ENCODE peak calls at places on chromosomes 12 and 14, in ten cellular contexts. J, O, M, D, X, P, L, B, U and S are unnamed samples.

GRCh38 chr14:98323850-98324249 is 948.1 kb downstream of the BCL11B start:
- DNase-seq in X (no peak), U (no peak), M (no peak), O (no peak), B (no peak), J (no peak), D (no peak), P (no peak), L (no peak), S (no peak)

GRCh38 chr12:117685115-117685926 is 283.5 kb downstream of the KSR2 start:
- DNase-seq in X (no peak), O (peak; percentile 84), D (no peak), P (peak; percentile 51), L (no peak), U (peak; percentile 15), B (no peak), M (peak; percentile 83), J (peak; percentile 97), S (no peak)

GRCh38 chr12:102960766-102961487 is 3.5 kb downstream of the ASCL1 start:
- DNase-seq in D (no peak), U (no peak), O (no peak), J (no peak), M (no peak), P (no peak), X (no peak), L (no peak), B (no peak), S (no peak)

GRCh38 chr12:96474206-96474605 is 15.2 kb upstream of the CFAP54 start:
- DNase-seq in O (no peak), J (no peak), M (no peak), U (no peak), X (no peak), L (no peak), P (no peak), B (no peak), D (no peak), S (no peak)

GRCh38 chr14:69355955-69356321 is 42.2 kb downstream of the ERH start:
- DNase-seq in D (no peak), U (no peak), L (peak; percentile 78), M (no peak), J (no peak), B (no peak), O (no peak), X (no peak), P (no peak), S (no peak)

GRCh38 chr12:5593056-5593455 is 161.1 kb downstream of the NTF3 start:
- DNase-seq in X (no peak), P (no peak), D (no peak), B (no peak), J (no peak), O (no peak), L (no peak), U (no peak), M (no peak), S (no peak)

GRCh38 chr12:54047160-54047963 is 6.3 kb upstream of the HOXC4 start:
- DNase-seq in D (no peak), B (peak; percentile 47), L (no peak), U (no peak), O (no peak), X (no peak), M (no peak), J (no peak), P (no peak), S (no peak)

GRCh38 chr14:64337901-64338615 is 43.9 kb upstream of the ESR2 start:
- DNase-seq in U (peak; percentile 51), X (peak; percentile 31), M (peak; percentile 87), B (peak; percentile 95), L (peak; percentile 58), D (peak; percentile 56), O (peak; percentile 63), J (peak; percentile 69), P (peak; percentile 65), S (no peak)

GRCh38 chr14:68238956-68239355 is 419.4 kb downstream of the RAD51B start:
- DNase-seq in O (no peak), M (no peak), P (no peak), X (no peak), D (no peak), B (no peak), U (no peak), L (no peak), J (no peak), S (no peak)

GRCh38 chr14:25231006-25231405 is 181.1 kb upstream of the STXBP6 start:
- DNase-seq in B (no peak), D (no peak), M (no peak), O (peak; percentile 14), J (peak; percentile 19), L (no peak), X (peak; percentile 31), U (no peak), P (no peak), S (peak; percentile 53)

GRCh38 chr14:89813485-89814080 is 140.9 kb downstream of the EFCAB11 start:
- DNase-seq in U (no peak), O (no peak), M (no peak), X (no peak), B (no peak), P (no peak), D (no peak), L (peak; percentile 96), J (no peak), S (no peak)

GRCh38 chr14:74535756-74536325 is 42.3 kb downstream of the ISCA2 start:
- DNase-seq in X (no peak), B (no peak), P (no peak), M (no peak), O (no peak), L (no peak), J (no peak), U (no peak), D (peak; percentile 49), S (no peak)

GRCh38 chr14:81990312-81990761 is 456.7 kb upstream of the SEL1L start:
- DNase-seq in U (peak; percentile 38), B (no peak), P (peak; percentile 77), M (no peak), L (peak; percentile 45), J (peak; percentile 46), D (no peak), O (peak; percentile 58), X (peak; percentile 45), S (no peak)

GRCh38 chr14:32166924-32167323 is 34.9 kb upstream of the RNU6-7 start:
- DNase-seq in L (no peak), X (no peak), M (no peak), J (no peak), P (no peak), B (no peak), D (no peak), U (no peak), O (no peak), S (no peak)

GRCh38 chr14:51449666-51450061 is 202.0 kb upstream of the FRMD6 start:
- DNase-seq in X (no peak), J (no peak), D (no peak), O (no peak), U (no peak), P (no peak), B (no peak), M (no peak), L (no peak), S (no peak)
- H3K36me3 ChIP-seq in X (no peaks in the 10 kb centered on the region), J (no peaks in the 10 kb centered on the region), D (no peaks in the 10 kb centered on the region), O (no peaks in the 10 kb centered on the region), U (no peaks in the 10 kb centered on the region), P (no peaks in the 10 kb centered on the region), B (no peaks in the 10 kb centered on the region), M (no peaks in the 10 kb centered on the region), L (no peaks in the 10 kb centered on the region), S (no peaks in the 10 kb centered on the region)

GRCh38 chr14:102330806-102331205 is 11.3 kb downstream of the ZNF839 start:
- DNase-seq in O (no peak), L (no peak), U (no peak), B (no peak), P (no peak), J (no peak), X (no peak), M (no peak), D (no peak), S (no peak)
- TF ChIP-seq POLR2A in O (no peak), L (no peak), U (no peak), B (no peak), P (no peak), J (no peak), X (no peak), M (no peak), D (no peak), S (no peak)

DNA sequence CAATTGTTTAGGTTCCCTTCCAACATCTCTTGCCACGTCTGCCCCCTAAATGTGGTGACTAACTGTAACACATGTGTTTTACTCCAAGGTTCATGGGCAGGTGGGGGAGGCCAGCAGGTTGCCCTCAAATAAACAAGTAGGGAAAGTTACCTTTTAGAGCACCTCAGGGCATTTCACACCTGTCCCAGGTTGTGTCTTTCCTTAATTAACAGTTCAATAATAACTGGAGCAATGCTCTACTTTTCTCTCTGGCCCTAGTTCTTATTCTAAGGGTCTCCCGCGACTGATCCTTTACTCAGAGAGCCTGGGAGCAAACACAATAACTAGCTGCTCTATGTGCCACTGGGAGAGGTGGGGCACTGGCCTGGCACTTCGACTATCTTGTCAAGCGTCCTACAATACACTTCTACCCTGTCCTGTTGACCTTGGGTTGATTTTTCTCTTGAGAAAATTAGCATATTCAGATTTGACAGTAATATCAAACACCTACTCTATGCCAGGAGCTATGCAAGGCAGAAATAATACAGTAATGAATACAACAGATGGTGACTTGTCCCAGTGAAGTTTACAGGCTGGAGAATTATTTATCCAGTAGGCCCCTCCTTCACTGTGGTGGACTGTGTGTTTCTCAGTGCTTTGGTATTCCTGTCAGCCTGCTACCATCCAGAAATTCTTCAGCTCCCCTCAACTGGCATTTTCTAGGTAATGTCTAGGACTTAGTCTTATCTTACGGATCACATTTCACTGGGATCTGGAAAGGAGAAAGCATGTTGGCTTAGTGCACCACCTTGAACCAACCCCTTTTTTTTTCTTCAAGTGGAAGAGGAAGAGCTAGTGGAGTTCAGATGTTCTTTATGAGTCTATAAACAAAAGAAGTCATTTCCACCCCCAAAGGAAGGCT is 202.6 kb downstream of the CRADD start:
- DNase-seq in L (peak; percentile 92), O (no peak), M (no peak), U (no peak), B (no peak), D (no peak), X (no peak), P (no peak), J (no peak), S (no peak)
- H3K36me3 ChIP-seq in L (no peaks in the 10 kb centered on the region), O (no peaks in the 10 kb centered on the region), M (no peaks in the 10 kb centered on the region), U (no peaks in the 10 kb centered on the region), B (no peaks in the 10 kb centered on the region), D (no peaks in the 10 kb centered on the region), X (no peaks in the 10 kb centered on the region), P (no peaks in the 10 kb centered on the region), J (no peaks in the 10 kb centered on the region), S (no peaks in the 10 kb centered on the region)

DNA sequence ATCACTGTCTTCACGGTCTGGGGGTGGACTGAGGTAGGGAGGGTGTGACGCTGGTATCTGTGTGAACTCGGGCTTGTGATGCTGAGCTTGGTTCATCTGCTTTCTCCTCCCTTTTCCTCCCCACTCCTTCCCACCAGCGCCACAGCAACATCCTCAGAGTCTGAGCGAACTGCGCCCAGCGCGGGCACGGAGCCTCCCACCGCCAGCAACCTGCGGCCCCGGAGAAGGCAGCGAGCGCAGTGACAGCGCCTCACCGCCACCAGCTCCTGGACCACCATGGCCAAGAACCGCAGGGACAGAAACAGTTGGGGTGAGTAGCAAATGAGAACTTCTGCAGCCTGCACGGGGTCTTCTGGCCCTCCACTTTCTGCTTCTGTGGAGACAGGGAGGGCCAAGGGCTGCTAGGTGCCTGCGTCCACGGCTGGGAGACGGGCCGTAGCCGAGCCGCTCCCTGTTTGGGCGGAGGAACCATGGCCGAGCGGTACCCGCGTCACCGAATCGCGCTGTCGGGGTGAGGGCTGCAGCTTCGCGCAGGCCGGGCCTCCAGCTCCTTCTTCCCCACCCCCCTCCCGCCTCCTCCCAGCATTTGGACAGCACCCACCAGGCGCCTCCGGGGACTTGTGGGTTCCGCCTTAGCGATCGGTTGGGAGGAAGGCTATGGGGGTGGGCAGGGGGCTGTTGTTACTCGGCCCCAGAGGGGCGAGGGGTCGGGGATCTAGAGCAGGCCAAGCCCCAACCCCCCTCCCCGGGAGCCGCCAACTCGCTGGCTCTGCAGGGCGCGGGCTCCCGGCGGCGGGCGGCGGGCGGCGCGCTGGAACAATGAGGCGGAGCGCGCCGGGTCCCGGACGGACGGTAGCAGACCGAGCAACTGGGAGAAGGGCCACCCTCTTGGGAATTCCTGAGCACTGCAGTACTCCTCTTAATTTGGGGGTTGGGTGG is at the start of gene ATL1:
- DNase-seq in O (peak; percentile 76), L (peak; percentile 74), J (peak; percentile 59), X (peak; percentile 68), M (peak; percentile 90), D (peak; percentile 84), B (peak; percentile 86), U (peak; percentile 72), P (peak; percentile 86), S (peak; percentile 50)
- TF ChIP-seq POLR2A in O (peak; percentile 36), L (peak; percentile 5), J (no peak), X (no peak), M (peak; percentile 22), D (no peak), B (no peak), U (peak; percentile 51), P (peak; percentile 80), S (no peak)